ENCODE peak calls at places on chromosomes 12 and 14, in six cellular contexts. O is GM12878, Z is GM12892, I is K562, A is H1, E is HepG2. B is an unnamed sample.

GRCh38 chr14:68644101-68644500 is 148.8 kb downstream of the ZFP36L1 start:
- DNase-seq in O (no peak), Z (no peak), I (no peak), A (no peak), E (no peak), B (no peak)

GRCh38 chr12:114836609-114837008 is 152.6 kb upstream of the TBX3 start:
- DNase-seq in O (no peak), Z (no peak), I (no peak), A (no peak), E (no peak), B (no peak)

GRCh38 chr12:49503674-49504180 is 35.1 kb upstream of the KCNH3 start:
- DNase-seq in O (no peak), Z (no peak), I (no peak), A (no peak), E (no peak), B (no peak)

GRCh38 chr14:77307099-77307496 is 13.6 kb downstream of the POMT2 start:
- DNase-seq in O (no peak), Z (no peak), I (no peak), A (no peak), E (peak; percentile 58), B (no peak)

GRCh38 chr14:42980419-42980818 is 1373.7 kb downstream of the LRFN5 start:
- DNase-seq in O (no peak), Z (no peak), I (no peak), A (no peak), E (no peak), B (no peak)

GRCh38 chr12:114420553-114420952 is 14.6 kb upstream of the TBX5 start:
- DNase-seq in O (no peak), Z (no peak), I (no peak), A (no peak), E (no peak), B (no peak)

GRCh38 chr12:3896851-3897351 is 23.7 kb upstream of the PARP11 start:
- DNase-seq in O (no peak), Z (no peak), I (no peak), A (no peak), E (no peak), B (no peak)

GRCh38 chr14:24171422-24172260 is at the start of gene REC8:
- DNase-seq in O (peak; percentile 82), Z (peak; percentile 89), I (no peak), A (peak; percentile 97), E (no peak), B (peak; percentile 95)

GRCh38 chr12:52317443-52318052 is 3.6 kb downstream of the KRT83 start:
- DNase-seq in O (no peak), Z (no peak), I (no peak), A (no peak), E (no peak), B (no peak)

GRCh38 chr12:12622418-12622817 is 10.7 kb downstream of the CREBL2 start:
- DNase-seq in O (no peak), Z (no peak), I (no peak), A (no peak), E (no peak), B (no peak)

GRCh38 chr14:32657081-32657480 is 281.6 kb upstream of the NPAS3 start:
- DNase-seq in O (peak; percentile 24), Z (no peak), I (peak; percentile 9), A (no peak), E (peak; percentile 15), B (no peak)

GRCh38 chr12:42696424-42697149 is 107.0 kb upstream of the PRICKLE1 start:
- DNase-seq in O (no peak), Z (no peak), I (no peak), A (no peak), E (no peak), B (no peak)

GRCh38 chr14:78010688-78011087 is 159.5 kb upstream of the NRXN3 start:
- DNase-seq in O (no peak), Z (no peak), I (no peak), A (no peak), E (no peak), B (no peak)

GRCh38 chr12:91914701-91915100 is 230.9 kb downstream of the BTG1 start:
- DNase-seq in O (no peak), Z (no peak), I (no peak), A (no peak), E (no peak), B (no peak)

GRCh38 chr14:53151867-53152626 is 1.1 kb downstream of the DDHD1 start:
- DNase-seq in O (no peak), Z (peak; percentile 40), I (peak; percentile 20), A (peak; percentile 77), E (peak; percentile 29), B (peak; percentile 40)

GRCh38 chr14:85332401-85332800 is 197.5 kb upstream of the FLRT2 start:
- DNase-seq in O (no peak), Z (no peak), I (no peak), A (no peak), E (no peak), B (no peak)

GRCh38 chr12:130938186-130938585 is 15.5 kb upstream of the ADGRD1 start:
- DNase-seq in O (no peak), Z (no peak), I (no peak), A (no peak), E (no peak), B (no peak)

GRCh38 chr14:91252901-91253794 is 8.6 kb upstream of the GPR68 start:
- DNase-seq in O (no peak), Z (peak; percentile 60), I (peak; percentile 73), A (peak; percentile 81), E (no peak), B (no peak)

GRCh38 chr14:89418976-89419375 is 1.9 kb upstream of the FOXN3 start:
- DNase-seq in O (no peak), Z (no peak), I (no peak), A (no peak), E (no peak), B (no peak)

GRCh38 chr14:89418452-89418851 is 1.4 kb upstream of the FOXN3 start:
- DNase-seq in O (no peak), Z (no peak), I (no peak), A (no peak), E (no peak), B (no peak)

GRCh38 chr14:89416002-89416995 is 734 bp downstream of the FOXN3 start:
- DNase-seq in O (peak; percentile 94), Z (peak; percentile 94), I (peak; percentile 95), A (peak; percentile 100), E (peak; percentile 96), B (peak; percentile 96)

GRCh38 chr14:89417111-89417468 is at the start of gene FOXN3:
- DNase-seq in O (no peak), Z (peak; percentile 82), I (peak; percentile 69), A (no peak), E (peak; percentile 86), B (peak; percentile 80)

GRCh38 chr14:89417469-89418225 is 614 bp upstream of the FOXN3 start:
- DNase-seq in O (peak; percentile 57), Z (peak; percentile 39), I (no peak), A (peak; percentile 79), E (peak; percentile 74), B (peak; percentile 40)
- TF ChIP-seq POLR2A in O (peak; percentile 70), Z (peak; percentile 48), I (no peak), A (no peak), E (peak; percentile 38), B (peak; percentile 77)

DNA sequence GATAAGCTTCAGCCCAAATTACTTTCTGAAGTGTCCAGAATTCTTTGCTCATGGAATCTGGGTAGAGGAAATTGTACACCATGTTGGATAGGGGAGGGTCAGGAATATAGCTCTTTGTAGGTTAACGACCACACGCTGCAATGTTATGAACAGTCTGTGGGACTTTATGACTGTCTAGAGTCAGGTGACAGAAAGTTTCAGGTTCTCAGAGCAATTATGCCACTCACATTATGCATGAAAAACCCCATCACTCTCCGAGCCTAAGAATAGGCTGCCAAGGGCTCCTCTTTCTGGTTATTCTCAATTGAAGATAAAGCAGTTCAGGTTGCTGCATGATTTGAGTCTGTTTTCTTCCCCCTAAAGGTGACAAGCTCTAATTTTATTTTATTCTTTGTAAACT is 430.9 kb downstream of the ATP23 start:
- DNase-seq in O (peak; percentile 60), Z (no peak), I (no peak), A (no peak), E (no peak), B (no peak)
- TF ChIP-seq TAF1 in O (no peak), Z (no peak), I (no peak), A (no peak), E (no peak), B (no peak)

GRCh38 chr14:35988972-35989690 is 163.0 kb downstream of the BRMS1L start:
- DNase-seq in O (no peak), Z (no peak), I (no peak), A (no peak), E (no peak), B (no peak)

GRCh38 chr14:35991356-35991755 is 165.2 kb downstream of the BRMS1L start:
- DNase-seq in O (no peak), Z (no peak), I (no peak), A (no peak), E (no peak), B (no peak)

GRCh38 chr14:35992816-35993511 is 166.8 kb downstream of the BRMS1L start:
- DNase-seq in O (no peak), Z (no peak), I (no peak), A (no peak), E (no peak), B (no peak)

GRCh38 chr14:35989736-35990135 is 163.6 kb downstream of the BRMS1L start:
- DNase-seq in O (no peak), Z (no peak), I (no peak), A (no peak), E (no peak), B (no peak)

GRCh38 chr14:35993512-35993960 is 167.4 kb downstream of the BRMS1L start:
- DNase-seq in O (no peak), Z (no peak), I (no peak), A (no peak), E (no peak), B (no peak)
- TF ChIP-seq POLR2AphosphoS5 in O (no peak), Z (no peak), I (no peak), A (no peak), E (no peak), B (no peak)

GRCh38 chr12:67747869-67748760 is 99.6 kb downstream of the DYRK2 start:
- DNase-seq in O (no peak), Z (no peak), I (no peak), A (no peak), E (peak; percentile 87), B (no peak)
- TF ChIP-seq POLR2A in O (no peak), Z (no peak), I (no peak), A (no peak), E (no peak), B (no peak)

B was measured in GM12891.